ENCODE peak calls at places on chromosomes 13 and 19, in nine cellular contexts. One of them, this sample, is unnamed. For H3K4me1, the result is how much of the 10 kb centered on the place peaks cover.

GRCh38 chr13:19860884-19861655 is 2.4 kb downstream of the ZMYM5 start:
- DNase-seq in suprapubic skin: no peak
- DNase-seq in hepatocyte: peak
- DNase-seq in adrenal gland: peak
- DNase-seq in left ventricle myocardium inferior: no peak
- DNase-seq in neural progenitor cell: peak
- DNase-seq in body of pancreas: no peak
- DNase-seq in right lobe of liver: no peak
- DNase-seq in lung: no peak
- DNase-seq in this sample: no peak

GRCh38 chr13:23554000-23554399 is 16.2 kb upstream of the TNFRSF19 start:
- DNase-seq in lung: no peak
- DNase-seq in adrenal gland: peak
- DNase-seq in hepatocyte: no peak
- DNase-seq in right lobe of liver: no peak
- DNase-seq in suprapubic skin: no peak
- DNase-seq in neural progenitor cell: no peak
- DNase-seq in body of pancreas: no peak
- DNase-seq in left ventricle myocardium inferior: no peak
- DNase-seq in this sample: no peak

GRCh38 chr13:50323440-50324070 is 308.3 kb downstream of the KCNRG start:
- DNase-seq in body of pancreas: no peak
- DNase-seq in left ventricle myocardium inferior: no peak
- DNase-seq in adrenal gland: no peak
- DNase-seq in hepatocyte: no peak
- DNase-seq in neural progenitor cell: no peak
- DNase-seq in lung: no peak
- DNase-seq in right lobe of liver: no peak
- DNase-seq in suprapubic skin: no peak
- DNase-seq in this sample: no peak

GRCh38 chr19:40571831-40572495 is 4.7 kb upstream of the SHKBP1 start:
- DNase-seq in hepatocyte: no peak
- DNase-seq in suprapubic skin: no peak
- DNase-seq in adrenal gland: no peak
- DNase-seq in body of pancreas: no peak
- DNase-seq in right lobe of liver: no peak
- DNase-seq in lung: no peak
- DNase-seq in neural progenitor cell: no peak
- DNase-seq in left ventricle myocardium inferior: no peak
- DNase-seq in this sample: no peak

GRCh38 chr19:40239415-40240226 is 13.1 kb upstream of the CCNP start:
- DNase-seq in hepatocyte: no peak
- DNase-seq in right lobe of liver: no peak
- DNase-seq in lung: no peak
- DNase-seq in left ventricle myocardium inferior: no peak
- DNase-seq in suprapubic skin: no peak
- DNase-seq in neural progenitor cell: no peak
- DNase-seq in adrenal gland: no peak
- DNase-seq in body of pancreas: no peak
- DNase-seq in this sample: no peak

GRCh38 chr19:50162988-50163387 is at the start of gene IZUMO2:
- DNase-seq in adrenal gland: no peak
- DNase-seq in right lobe of liver: no peak
- DNase-seq in body of pancreas: no peak
- DNase-seq in hepatocyte: no peak
- DNase-seq in suprapubic skin: no peak
- DNase-seq in neural progenitor cell: no peak
- DNase-seq in lung: no peak
- DNase-seq in left ventricle myocardium inferior: no peak
- DNase-seq in this sample: no peak

GRCh38 chr19:839146-839872 is 1.5 kb upstream of the PRTN3 start:
- DNase-seq in lung: no peak
- DNase-seq in body of pancreas: no peak
- DNase-seq in left ventricle myocardium inferior: no peak
- DNase-seq in neural progenitor cell: no peak
- DNase-seq in adrenal gland: no peak
- DNase-seq in right lobe of liver: no peak
- DNase-seq in suprapubic skin: no peak
- DNase-seq in hepatocyte: no peak
- DNase-seq in this sample: no peak

GRCh38 chr13:44211286-44211685 is 162.3 kb upstream of the SERP2 start:
- DNase-seq in hepatocyte: no peak
- DNase-seq in suprapubic skin: no peak
- DNase-seq in right lobe of liver: no peak
- DNase-seq in body of pancreas: no peak
- DNase-seq in neural progenitor cell: no peak
- DNase-seq in left ventricle myocardium inferior: no peak
- DNase-seq in lung: no peak
- DNase-seq in adrenal gland: no peak
- DNase-seq in this sample: no peak

GRCh38 chr13:84745051-84745551 is 862.8 kb upstream of the SLITRK1 start:
- DNase-seq in adrenal gland: no peak
- DNase-seq in lung: no peak
- DNase-seq in neural progenitor cell: no peak
- DNase-seq in hepatocyte: no peak
- DNase-seq in right lobe of liver: no peak
- DNase-seq in suprapubic skin: no peak
- DNase-seq in left ventricle myocardium inferior: no peak
- DNase-seq in body of pancreas: no peak
- DNase-seq in this sample: no peak

GRCh38 chr19:1130801-1131717 is 27.3 kb downstream of the GPX4 start:
- DNase-seq in adrenal gland: no peak
- DNase-seq in body of pancreas: no peak
- DNase-seq in suprapubic skin: no peak
- DNase-seq in left ventricle myocardium inferior: no peak
- DNase-seq in hepatocyte: no peak
- DNase-seq in right lobe of liver: no peak
- DNase-seq in neural progenitor cell: no peak
- DNase-seq in lung: no peak
- DNase-seq in this sample: peak

GRCh38 chr19:40274585-40275544 is 10.3 kb downstream of the AKT2 start:
- DNase-seq in neural progenitor cell: no peak
- DNase-seq in adrenal gland: no peak
- DNase-seq in lung: no peak
- DNase-seq in right lobe of liver: no peak
- DNase-seq in left ventricle myocardium inferior: no peak
- DNase-seq in suprapubic skin: no peak
- DNase-seq in body of pancreas: no peak
- DNase-seq in hepatocyte: peak
- DNase-seq in this sample: no peak

GRCh38 chr13:69418319-69418718 is 689.3 kb upstream of the ATXN8OS start:
- DNase-seq in right lobe of liver: no peak
- DNase-seq in lung: no peak
- DNase-seq in neural progenitor cell: no peak
- DNase-seq in suprapubic skin: no peak
- DNase-seq in left ventricle myocardium inferior: no peak
- DNase-seq in body of pancreas: no peak
- DNase-seq in adrenal gland: no peak
- DNase-seq in hepatocyte: no peak
- DNase-seq in this sample: no peak
- H3K4me3 ChIP-seq in right lobe of liver: no peak
- H3K4me3 ChIP-seq in lung: no peak
- H3K4me3 ChIP-seq in neural progenitor cell: no peak
- H3K4me3 ChIP-seq in suprapubic skin: no peak
- H3K4me3 ChIP-seq in left ventricle myocardium inferior: no peak
- H3K4me3 ChIP-seq in body of pancreas: no peak
- H3K4me3 ChIP-seq in adrenal gland: no peak
- H3K4me3 ChIP-seq in hepatocyte: no peak
- H3K4me3 ChIP-seq in this sample: no peak

DNA sequence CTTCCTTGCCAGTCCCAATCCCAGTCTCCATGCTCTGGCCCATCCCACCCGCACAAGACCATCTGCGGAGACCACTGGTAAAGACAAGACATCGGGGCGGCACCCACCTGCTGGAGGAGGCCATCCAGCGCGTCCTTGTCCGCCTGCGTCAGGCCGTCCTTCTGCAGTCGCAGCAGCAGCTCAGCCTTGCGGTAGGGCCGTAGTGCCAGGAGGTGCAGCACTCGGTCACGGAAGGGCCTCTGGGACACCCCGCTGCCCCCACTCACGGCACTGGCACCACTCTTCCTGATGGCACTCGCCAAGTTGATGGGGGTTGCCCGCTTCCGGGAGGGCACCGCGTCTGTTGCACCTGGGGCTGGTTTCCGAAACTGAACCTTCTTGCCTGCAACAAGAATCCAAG is 23.5 kb upstream of the ISYNA1 start:
- DNase-seq in body of pancreas: no peak
- DNase-seq in lung: no peak
- DNase-seq in left ventricle myocardium inferior: no peak
- DNase-seq in neural progenitor cell: no peak
- DNase-seq in hepatocyte: no peak
- DNase-seq in suprapubic skin: no peak
- DNase-seq in right lobe of liver: no peak
- DNase-seq in adrenal gland: no peak
- DNase-seq in this sample: no peak
- H3K4me1 ChIP-seq in body of pancreas: under half
- H3K4me1 ChIP-seq in lung: under half
- H3K4me1 ChIP-seq in left ventricle myocardium inferior: half or more
- H3K4me1 ChIP-seq in neural progenitor cell: under half
- H3K4me1 ChIP-seq in hepatocyte: under half
- H3K4me1 ChIP-seq in suprapubic skin: half or more
- H3K4me1 ChIP-seq in right lobe of liver: under half
- H3K4me1 ChIP-seq in adrenal gland: half or more
- H3K4me1 ChIP-seq in this sample: under half

GRCh38 chr13:27293051-27293691 is 22.5 kb downstream of the RASL11A start:
- DNase-seq in adrenal gland: no peak
- DNase-seq in body of pancreas: no peak
- DNase-seq in lung: no peak
- DNase-seq in left ventricle myocardium inferior: no peak
- DNase-seq in hepatocyte: no peak
- DNase-seq in suprapubic skin: no peak
- DNase-seq in neural progenitor cell: no peak
- DNase-seq in right lobe of liver: no peak
- DNase-seq in this sample: no peak
- H3K4me3 ChIP-seq in adrenal gland: no peak
- H3K4me3 ChIP-seq in body of pancreas: no peak
- H3K4me3 ChIP-seq in lung: no peak
- H3K4me3 ChIP-seq in left ventricle myocardium inferior: no peak
- H3K4me3 ChIP-seq in hepatocyte: no peak
- H3K4me3 ChIP-seq in suprapubic skin: no peak
- H3K4me3 ChIP-seq in neural progenitor cell: no peak
- H3K4me3 ChIP-seq in right lobe of liver: no peak
- H3K4me3 ChIP-seq in this sample: no peak

GRCh38 chr13:113050856-113051431 is 54.6 kb upstream of the F7 start:
- DNase-seq in body of pancreas: no peak
- DNase-seq in adrenal gland: no peak
- DNase-seq in right lobe of liver: no peak
- DNase-seq in neural progenitor cell: no peak
- DNase-seq in hepatocyte: no peak
- DNase-seq in suprapubic skin: peak
- DNase-seq in lung: no peak
- DNase-seq in left ventricle myocardium inferior: no peak
- DNase-seq in this sample: no peak

GRCh38 chr13:113049981-113050380 is 55.6 kb upstream of the F7 start:
- DNase-seq in right lobe of liver: no peak
- DNase-seq in lung: no peak
- DNase-seq in neural progenitor cell: no peak
- DNase-seq in body of pancreas: no peak
- DNase-seq in hepatocyte: no peak
- DNase-seq in adrenal gland: no peak
- DNase-seq in suprapubic skin: no peak
- DNase-seq in left ventricle myocardium inferior: no peak
- DNase-seq in this sample: no peak

GRCh38 chr13:113047587-113047986 is 58.0 kb upstream of the F7 start:
- DNase-seq in left ventricle myocardium inferior: no peak
- DNase-seq in suprapubic skin: peak
- DNase-seq in hepatocyte: no peak
- DNase-seq in right lobe of liver: no peak
- DNase-seq in neural progenitor cell: no peak
- DNase-seq in adrenal gland: no peak
- DNase-seq in body of pancreas: no peak
- DNase-seq in lung: no peak
- DNase-seq in this sample: peak

GRCh38 chr13:113048766-113049165 is 56.8 kb upstream of the F7 start:
- DNase-seq in adrenal gland: no peak
- DNase-seq in suprapubic skin: no peak
- DNase-seq in lung: no peak
- DNase-seq in left ventricle myocardium inferior: no peak
- DNase-seq in neural progenitor cell: no peak
- DNase-seq in body of pancreas: no peak
- DNase-seq in hepatocyte: no peak
- DNase-seq in right lobe of liver: no peak
- DNase-seq in this sample: peak

DNA sequence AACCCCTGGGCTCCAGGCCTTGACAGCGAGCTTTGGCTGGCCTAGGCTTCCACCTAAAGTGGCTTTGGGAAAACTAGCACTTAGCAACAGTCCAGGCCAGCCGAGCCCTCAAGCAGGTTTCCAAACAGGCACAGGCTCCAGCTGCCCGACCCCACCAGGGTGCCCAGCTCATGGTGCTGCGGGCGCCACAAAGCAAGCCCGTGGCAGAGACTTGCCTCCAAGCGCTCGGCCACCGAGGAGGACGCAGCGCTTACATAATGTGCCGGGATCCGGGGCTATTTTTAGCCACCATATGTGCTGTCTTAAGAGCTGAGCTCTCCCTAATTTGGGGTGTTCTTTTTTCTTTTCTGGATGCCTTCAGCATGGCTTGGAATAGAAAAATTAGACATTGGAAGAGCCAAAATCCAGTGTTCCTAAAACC is 56.1 kb upstream of the F7 start:
- DNase-seq in hepatocyte: no peak
- DNase-seq in adrenal gland: no peak
- DNase-seq in neural progenitor cell: no peak
- DNase-seq in body of pancreas: no peak
- DNase-seq in left ventricle myocardium inferior: peak
- DNase-seq in suprapubic skin: no peak
- DNase-seq in lung: no peak
- DNase-seq in right lobe of liver: no peak
- DNase-seq in this sample: no peak
- H3K4me1 ChIP-seq in hepatocyte: under half
- H3K4me1 ChIP-seq in adrenal gland: under half
- H3K4me1 ChIP-seq in neural progenitor cell: under half
- H3K4me1 ChIP-seq in body of pancreas: under half
- H3K4me1 ChIP-seq in left ventricle myocardium inferior: half or more
- H3K4me1 ChIP-seq in suprapubic skin: under half
- H3K4me1 ChIP-seq in lung: under half
- H3K4me1 ChIP-seq in right lobe of liver: under half
- H3K4me1 ChIP-seq in this sample: under half

This sample was measured in mucosa of descending colon.